ENCODE peak calls at places on chromosomes 13 and 19, in four cellular contexts. Y is MCF 10A, R is GM12865, D is GM13976. E is an unnamed sample.

GRCh38 chr19:52922841-52923781 is at the start of gene ZNF888:
- DNase-seq in R (peak), Y (peak), D (peak), E (peak)

GRCh38 chr19:23817519-23817918 is 58.8 kb upstream of the ZNF681 start:
- DNase-seq in D (no peak), Y (peak), R (peak), E (peak)

GRCh38 chr19:30227661-30228112 is 144.5 kb upstream of the ZNF536 start:
- DNase-seq in Y (no peak), D (peak), R (peak), E (peak)

GRCh38 chr19:1041835-1042685 is 2.2 kb downstream of the ABCA7 start:
- DNase-seq in R (no peak), Y (no peak), D (no peak), E (no peak)

GRCh38 chr13:111551421-111551820 is 231.0 kb downstream of the TEX29 start:
- DNase-seq in D (no peak), R (no peak), Y (no peak), E (no peak)

GRCh38 chr13:72651196-72651595 is 76.2 kb downstream of the MZT1 start:
- DNase-seq in R (no peak), D (no peak), Y (peak), E (no peak)

GRCh38 chr19:21691656-21692055 is 75.7 kb downstream of the ZNF100 start:
- DNase-seq in Y (no peak), R (no peak), D (no peak), E (no peak)

GRCh38 chr13:34747507-34747906 is 194.6 kb upstream of the NBEA start:
- DNase-seq in R (no peak), Y (no peak), D (no peak), E (no peak)

GRCh38 chr13:99264053-99264452 is 5.9 kb upstream of the GPR18 start:
- DNase-seq in D (no peak), R (no peak), Y (no peak), E (no peak)

GRCh38 chr19:21463449-21464105 is 41.8 kb upstream of the ZNF429 start:
- DNase-seq in Y (no peak), R (no peak), D (peak), E (peak)

GRCh38 chr19:15869109-15869555 is 28.7 kb downstream of the CYP4F2 start:
- DNase-seq in R (peak), Y (peak), D (peak), E (peak)

GRCh38 chr19:48627865-48628314 is 8.6 kb downstream of the SPHK2 start:
- DNase-seq in D (no peak), Y (no peak), R (no peak), E (no peak)

GRCh38 chr19:6423499-6424189 is 967 bp downstream of the KHSRP start:
- DNase-seq in D (peak), R (peak), Y (peak), E (peak)

GRCh38 chr13:51643882-51644281 is 59.6 kb downstream of the WDFY2 start:
- DNase-seq in Y (peak), R (no peak), D (no peak), E (no peak)

GRCh38 chr13:42548731-42549554 is 25.0 kb upstream of the TNFSF11 start:
- DNase-seq in D (peak), R (peak), Y (no peak), E (peak)

GRCh38 chr13:41224113-41225110 is 30.0 kb upstream of the KBTBD7 start:
- DNase-seq in Y (no peak), D (no peak), R (no peak), E (no peak)

GRCh38 chr13:113837554-113838355 is 26.1 kb downstream of the GAS6 start:
- DNase-seq in R (peak), D (no peak), Y (peak), E (no peak)

DNA sequence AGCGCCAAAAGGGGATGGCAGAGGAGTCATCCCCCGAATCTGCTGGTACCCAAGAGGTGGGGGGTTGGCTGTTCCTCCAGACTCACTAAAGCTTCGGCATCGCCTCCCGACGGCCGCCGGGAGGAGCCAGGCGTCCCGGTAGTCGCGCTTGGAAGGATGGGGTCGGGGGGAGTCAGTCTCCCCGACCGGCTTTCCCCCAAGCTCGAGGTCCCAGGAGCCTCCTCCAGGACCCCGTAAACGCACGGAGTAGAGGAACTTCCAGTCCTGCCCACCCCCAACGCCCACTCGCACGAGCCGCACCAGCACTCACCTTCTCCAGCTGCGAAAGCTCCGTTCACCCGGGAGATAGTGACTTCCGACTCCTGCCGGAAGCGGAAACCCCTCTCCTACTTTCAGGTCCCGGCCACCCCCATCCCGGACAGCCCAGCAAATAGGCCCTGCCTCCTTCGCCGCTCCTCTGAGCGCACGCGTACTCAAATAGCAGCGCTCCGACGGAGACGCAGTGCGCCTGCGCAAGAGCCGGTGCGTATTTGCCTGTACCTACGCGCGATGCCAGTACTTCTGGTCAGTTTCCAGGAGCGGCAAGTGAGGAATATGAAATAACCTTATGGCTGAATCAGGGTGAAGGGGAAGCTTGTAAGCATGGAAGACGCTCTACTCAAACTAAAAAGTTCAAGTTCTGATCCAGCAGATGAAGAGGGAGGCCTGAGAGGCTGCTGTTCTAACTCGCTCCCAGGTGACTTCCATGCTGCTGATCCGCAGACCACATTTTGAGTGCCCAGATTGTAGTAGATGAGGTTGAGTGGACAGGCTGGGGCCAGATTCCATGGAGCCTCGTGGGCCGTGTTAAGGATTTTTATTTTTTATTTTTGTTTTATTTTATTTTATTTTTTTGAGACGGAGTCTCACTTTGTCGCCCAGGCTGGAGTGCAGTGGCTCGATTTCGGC is at the start of gene ELOF1:
- DNase-seq in D (peak), Y (peak), R (peak), E (peak)
- TF ChIP-seq CTCF in D (no peak), Y (peak), R (no peak), E (peak)

GRCh38 chr19:19642506-19643157 is 825 bp downstream of the GMIP start:
- DNase-seq in R (peak), Y (peak), D (peak), E (peak)
- TF ChIP-seq CTCF in R (no peak), Y (no peak), D (no peak), E (no peak)

GRCh38 chr19:49921871-49922755 is 6.9 kb upstream of the ATF5 start:
- DNase-seq in R (no peak), D (no peak), Y (peak), E (no peak)
- TF ChIP-seq CTCF in R (no peak), D (no peak), Y (no peak), E (no peak)

DNA sequence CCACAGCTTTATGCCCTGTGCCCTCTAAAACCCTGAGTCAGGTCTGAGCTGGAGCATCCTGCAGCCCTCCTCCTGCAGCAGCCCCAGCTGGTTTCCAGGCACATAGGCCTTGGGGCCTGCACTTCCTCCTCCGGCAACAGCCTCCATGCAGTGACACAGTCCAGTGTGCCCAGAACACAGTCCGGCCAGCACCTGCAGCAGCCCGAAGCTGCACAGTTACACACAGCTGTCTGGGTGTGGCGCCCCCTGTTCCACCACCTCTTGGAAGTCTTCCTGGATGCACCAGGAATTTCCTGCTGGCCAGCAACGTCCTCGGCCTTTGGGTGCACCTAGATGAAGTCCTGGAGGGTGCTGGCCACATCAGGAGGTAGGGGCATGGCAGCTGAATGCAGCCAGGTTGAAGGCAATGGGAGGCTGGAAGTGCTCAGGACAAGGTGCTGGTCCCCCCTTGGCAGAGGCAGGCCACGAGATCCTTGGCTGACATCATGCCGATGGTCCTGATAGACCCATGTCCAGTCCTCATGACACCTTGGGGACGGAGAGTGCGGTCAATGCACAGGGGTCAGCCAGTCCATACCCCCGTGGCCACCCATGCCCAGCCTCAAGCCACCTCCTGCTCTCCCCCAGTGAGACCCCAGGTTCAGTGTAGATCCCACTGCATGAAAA is 27.1 kb upstream of the PARP4 start:
- DNase-seq in R (no peak), D (no peak), Y (no peak), E (no peak)
- TF ChIP-seq CTCF in R (no peak), D (no peak), Y (no peak), E (no peak)

DNA sequence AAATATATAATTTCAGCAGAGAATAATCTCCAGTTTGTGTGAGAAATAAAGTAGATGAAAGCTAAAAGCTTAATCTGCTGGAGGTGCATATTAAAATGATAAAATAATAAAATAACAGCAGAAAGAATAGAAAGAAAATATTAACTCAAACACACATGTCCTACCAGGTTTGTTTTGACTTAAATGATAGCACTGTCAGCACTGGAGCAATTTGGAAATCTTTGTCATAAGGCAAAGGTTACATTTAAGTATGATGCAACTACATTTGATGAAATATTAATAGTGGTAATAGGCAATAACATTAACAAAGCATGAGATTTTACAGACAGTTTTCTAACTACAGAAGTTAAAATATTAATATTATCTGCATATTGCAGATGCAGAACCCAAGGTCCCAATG is 2380.1 kb downstream of the PCDH9 start:
- DNase-seq in R (no peak), D (no peak), Y (no peak), E (no peak)
- TF ChIP-seq CTCF in R (no peak), D (no peak), Y (no peak), E (no peak)

GRCh38 chr19:54297759-54298305 is 15.1 kb downstream of the LILRA5 start:
- DNase-seq in D (no peak), R (no peak), Y (peak), E (no peak)
- TF ChIP-seq CTCF in D (no peak), R (peak), Y (no peak), E (peak)

GRCh38 chr13:108958013-108958376 is 328.6 kb downstream of the MYO16 start:
- DNase-seq in Y (no peak), R (no peak), D (no peak), E (no peak)
- TF ChIP-seq CTCF in Y (no peak), R (no peak), D (no peak), E (no peak)

E was measured in GM20000.